ENCODE peak calls at places on chromosomes 12 and 14, in four cellular contexts. One of them, this sample, is unnamed.
A peak's percentile ranks its signal among the peaks of the same experiment; 100 is the strongest.

GRCh38 chr12:69972136-69972535 is 147.1 kb downstream of the MYRFL start:
- DNase-seq in type B pancreatic cell: no peak
- DNase-seq in cardiac fibroblast: no peak
- DNase-seq in activated T-helper 1 cell treated with anti-CD3 and anti-CD28 coated beads, Interleukin-12 subunit alpha, Interleukin-12 subunit beta, Interleukin-2, Interleukin-4 antibody, amounts not matched to agents 30 ng/mL and 10 ng/mL and 1 ng/mL, durations not matched to agents 14 hours and 24 hours and 36 hours: no peak
- DNase-seq in this sample: no peak

GRCh38 chr12:95755236-95755865 is 35.2 kb downstream of the NTN4 start:
- DNase-seq in type B pancreatic cell: no peak
- DNase-seq in cardiac fibroblast: no peak
- DNase-seq in activated T-helper 1 cell treated with anti-CD3 and anti-CD28 coated beads, Interleukin-12 subunit alpha, Interleukin-12 subunit beta, Interleukin-2, Interleukin-4 antibody, amounts not matched to agents 30 ng/mL and 10 ng/mL and 1 ng/mL, durations not matched to agents 14 hours and 24 hours and 36 hours: no peak
- DNase-seq in this sample: no peak

GRCh38 chr12:131831021-131831571 is 2.9 kb downstream of the MMP17 start:
- DNase-seq in type B pancreatic cell: no peak
- DNase-seq in cardiac fibroblast: peak; percentile 35
- DNase-seq in activated T-helper 1 cell treated with anti-CD3 and anti-CD28 coated beads, Interleukin-12 subunit alpha, Interleukin-12 subunit beta, Interleukin-2, Interleukin-4 antibody, amounts not matched to agents 30 ng/mL and 10 ng/mL and 1 ng/mL, durations not matched to agents 14 hours and 24 hours and 36 hours: no peak
- DNase-seq in this sample: peak; percentile 60

GRCh38 chr12:1839464-1839863 is 19.1 kb downstream of the LRTM2 start:
- DNase-seq in type B pancreatic cell: no peak
- DNase-seq in cardiac fibroblast: no peak
- DNase-seq in activated T-helper 1 cell treated with anti-CD3 and anti-CD28 coated beads, Interleukin-12 subunit alpha, Interleukin-12 subunit beta, Interleukin-2, Interleukin-4 antibody, amounts not matched to agents 30 ng/mL and 10 ng/mL and 1 ng/mL, durations not matched to agents 14 hours and 24 hours and 36 hours: no peak
- DNase-seq in this sample: no peak

GRCh38 chr14:92540472-92541048 is 27.0 kb downstream of the RIN3 start:
- DNase-seq in type B pancreatic cell: no peak
- DNase-seq in cardiac fibroblast: peak; percentile 100
- DNase-seq in activated T-helper 1 cell treated with anti-CD3 and anti-CD28 coated beads, Interleukin-12 subunit alpha, Interleukin-12 subunit beta, Interleukin-2, Interleukin-4 antibody, amounts not matched to agents 30 ng/mL and 10 ng/mL and 1 ng/mL, durations not matched to agents 14 hours and 24 hours and 36 hours: no peak
- DNase-seq in this sample: peak; percentile 99

GRCh38 chr14:61562321-61563161 is 132.8 kb upstream of the HIF1A start:
- DNase-seq in type B pancreatic cell: no peak
- DNase-seq in cardiac fibroblast: peak; percentile 100
- DNase-seq in activated T-helper 1 cell treated with anti-CD3 and anti-CD28 coated beads, Interleukin-12 subunit alpha, Interleukin-12 subunit beta, Interleukin-2, Interleukin-4 antibody, amounts not matched to agents 30 ng/mL and 10 ng/mL and 1 ng/mL, durations not matched to agents 14 hours and 24 hours and 36 hours: peak; percentile 45
- DNase-seq in this sample: peak; percentile 100

GRCh38 chr12:53538209-53538689 is 31.0 kb upstream of the NPFF start:
- DNase-seq in type B pancreatic cell: no peak
- DNase-seq in cardiac fibroblast: peak; percentile 77
- DNase-seq in activated T-helper 1 cell treated with anti-CD3 and anti-CD28 coated beads, Interleukin-12 subunit alpha, Interleukin-12 subunit beta, Interleukin-2, Interleukin-4 antibody, amounts not matched to agents 30 ng/mL and 10 ng/mL and 1 ng/mL, durations not matched to agents 14 hours and 24 hours and 36 hours: no peak
- DNase-seq in this sample: no peak

GRCh38 chr14:104393199-104393897 is 186.2 kb upstream of the C14orf180 start:
- DNase-seq in type B pancreatic cell: peak; percentile 67
- DNase-seq in cardiac fibroblast: no peak
- DNase-seq in activated T-helper 1 cell treated with anti-CD3 and anti-CD28 coated beads, Interleukin-12 subunit alpha, Interleukin-12 subunit beta, Interleukin-2, Interleukin-4 antibody, amounts not matched to agents 30 ng/mL and 10 ng/mL and 1 ng/mL, durations not matched to agents 14 hours and 24 hours and 36 hours: no peak
- DNase-seq in this sample: no peak

GRCh38 chr12:63308701-63309100 is 157.7 kb upstream of the AVPR1A start:
- DNase-seq in type B pancreatic cell: no peak
- DNase-seq in cardiac fibroblast: peak; percentile 65
- DNase-seq in activated T-helper 1 cell treated with anti-CD3 and anti-CD28 coated beads, Interleukin-12 subunit alpha, Interleukin-12 subunit beta, Interleukin-2, Interleukin-4 antibody, amounts not matched to agents 30 ng/mL and 10 ng/mL and 1 ng/mL, durations not matched to agents 14 hours and 24 hours and 36 hours: no peak
- DNase-seq in this sample: no peak

GRCh38 chr12:16331998-16332397 is 15.4 kb upstream of the MGST1 start:
- DNase-seq in type B pancreatic cell: no peak
- DNase-seq in cardiac fibroblast: no peak
- DNase-seq in activated T-helper 1 cell treated with anti-CD3 and anti-CD28 coated beads, Interleukin-12 subunit alpha, Interleukin-12 subunit beta, Interleukin-2, Interleukin-4 antibody, amounts not matched to agents 30 ng/mL and 10 ng/mL and 1 ng/mL, durations not matched to agents 14 hours and 24 hours and 36 hours: no peak
- DNase-seq in this sample: no peak

GRCh38 chr12:3313655-3314305 is 177.2 kb upstream of the PRMT8 start:
- DNase-seq in type B pancreatic cell: no peak
- DNase-seq in cardiac fibroblast: peak; percentile 34
- DNase-seq in activated T-helper 1 cell treated with anti-CD3 and anti-CD28 coated beads, Interleukin-12 subunit alpha, Interleukin-12 subunit beta, Interleukin-2, Interleukin-4 antibody, amounts not matched to agents 30 ng/mL and 10 ng/mL and 1 ng/mL, durations not matched to agents 14 hours and 24 hours and 36 hours: no peak
- DNase-seq in this sample: peak; percentile 52

GRCh38 chr12:87828384-87828973 is 200.7 kb downstream of the C12orf50 start:
- DNase-seq in type B pancreatic cell: no peak
- DNase-seq in cardiac fibroblast: no peak
- DNase-seq in activated T-helper 1 cell treated with anti-CD3 and anti-CD28 coated beads, Interleukin-12 subunit alpha, Interleukin-12 subunit beta, Interleukin-2, Interleukin-4 antibody, amounts not matched to agents 30 ng/mL and 10 ng/mL and 1 ng/mL, durations not matched to agents 14 hours and 24 hours and 36 hours: no peak
- DNase-seq in this sample: no peak

GRCh38 chr12:52207895-52208294 is 16.1 kb upstream of the KRT80 start:
- DNase-seq in type B pancreatic cell: no peak
- DNase-seq in cardiac fibroblast: peak; percentile 90
- DNase-seq in activated T-helper 1 cell treated with anti-CD3 and anti-CD28 coated beads, Interleukin-12 subunit alpha, Interleukin-12 subunit beta, Interleukin-2, Interleukin-4 antibody, amounts not matched to agents 30 ng/mL and 10 ng/mL and 1 ng/mL, durations not matched to agents 14 hours and 24 hours and 36 hours: no peak
- DNase-seq in this sample: no peak

GRCh38 chr12:57772429-57773322 is at the start of gene EEF1AKMT3:
- DNase-seq in type B pancreatic cell: peak; percentile 78
- DNase-seq in cardiac fibroblast: peak; percentile 54
- DNase-seq in activated T-helper 1 cell treated with anti-CD3 and anti-CD28 coated beads, Interleukin-12 subunit alpha, Interleukin-12 subunit beta, Interleukin-2, Interleukin-4 antibody, amounts not matched to agents 30 ng/mL and 10 ng/mL and 1 ng/mL, durations not matched to agents 14 hours and 24 hours and 36 hours: peak; percentile 25
- DNase-seq in this sample: peak; percentile 78

GRCh38 chr14:26527095-26527494 is 70.7 kb downstream of the NOVA1 start:
- DNase-seq in type B pancreatic cell: no peak
- DNase-seq in cardiac fibroblast: peak; percentile 14
- DNase-seq in activated T-helper 1 cell treated with anti-CD3 and anti-CD28 coated beads, Interleukin-12 subunit alpha, Interleukin-12 subunit beta, Interleukin-2, Interleukin-4 antibody, amounts not matched to agents 30 ng/mL and 10 ng/mL and 1 ng/mL, durations not matched to agents 14 hours and 24 hours and 36 hours: no peak
- DNase-seq in this sample: no peak

GRCh38 chr12:73815072-73815660 is 722.5 kb upstream of the ATXN7L3B start:
- DNase-seq in type B pancreatic cell: no peak
- DNase-seq in cardiac fibroblast: no peak
- DNase-seq in activated T-helper 1 cell treated with anti-CD3 and anti-CD28 coated beads, Interleukin-12 subunit alpha, Interleukin-12 subunit beta, Interleukin-2, Interleukin-4 antibody, amounts not matched to agents 30 ng/mL and 10 ng/mL and 1 ng/mL, durations not matched to agents 14 hours and 24 hours and 36 hours: no peak
- DNase-seq in this sample: no peak

GRCh38 chr14:38866461-38866860 is 236.6 kb downstream of the SEC23A start:
- DNase-seq in type B pancreatic cell: no peak
- DNase-seq in cardiac fibroblast: no peak
- DNase-seq in activated T-helper 1 cell treated with anti-CD3 and anti-CD28 coated beads, Interleukin-12 subunit alpha, Interleukin-12 subunit beta, Interleukin-2, Interleukin-4 antibody, amounts not matched to agents 30 ng/mL and 10 ng/mL and 1 ng/mL, durations not matched to agents 14 hours and 24 hours and 36 hours: no peak
- DNase-seq in this sample: no peak

GRCh38 chr12:110141389-110141788 is 17.2 kb downstream of the IFT81 start:
- DNase-seq in type B pancreatic cell: no peak
- DNase-seq in cardiac fibroblast: peak; percentile 70
- DNase-seq in activated T-helper 1 cell treated with anti-CD3 and anti-CD28 coated beads, Interleukin-12 subunit alpha, Interleukin-12 subunit beta, Interleukin-2, Interleukin-4 antibody, amounts not matched to agents 30 ng/mL and 10 ng/mL and 1 ng/mL, durations not matched to agents 14 hours and 24 hours and 36 hours: no peak
- DNase-seq in this sample: no peak

GRCh38 chr12:123571343-123571813 is 13.0 kb upstream of the TMED2 start:
- DNase-seq in type B pancreatic cell: no peak
- DNase-seq in cardiac fibroblast: peak; percentile 98
- DNase-seq in activated T-helper 1 cell treated with anti-CD3 and anti-CD28 coated beads, Interleukin-12 subunit alpha, Interleukin-12 subunit beta, Interleukin-2, Interleukin-4 antibody, amounts not matched to agents 30 ng/mL and 10 ng/mL and 1 ng/mL, durations not matched to agents 14 hours and 24 hours and 36 hours: no peak
- DNase-seq in this sample: peak; percentile 70

GRCh38 chr12:97595936-97596335 is 133.3 kb downstream of the RMST start:
- DNase-seq in type B pancreatic cell: no peak
- DNase-seq in cardiac fibroblast: no peak
- DNase-seq in activated T-helper 1 cell treated with anti-CD3 and anti-CD28 coated beads, Interleukin-12 subunit alpha, Interleukin-12 subunit beta, Interleukin-2, Interleukin-4 antibody, amounts not matched to agents 30 ng/mL and 10 ng/mL and 1 ng/mL, durations not matched to agents 14 hours and 24 hours and 36 hours: no peak
- DNase-seq in this sample: no peak

GRCh38 chr14:46352876-46353275 is 298.7 kb downstream of the RPL10L start:
- DNase-seq in type B pancreatic cell: no peak
- DNase-seq in cardiac fibroblast: no peak
- DNase-seq in activated T-helper 1 cell treated with anti-CD3 and anti-CD28 coated beads, Interleukin-12 subunit alpha, Interleukin-12 subunit beta, Interleukin-2, Interleukin-4 antibody, amounts not matched to agents 30 ng/mL and 10 ng/mL and 1 ng/mL, durations not matched to agents 14 hours and 24 hours and 36 hours: no peak
- DNase-seq in this sample: no peak

GRCh38 chr12:41045509-41045908 is 142.6 kb upstream of the PDZRN4 start:
- DNase-seq in type B pancreatic cell: no peak
- DNase-seq in cardiac fibroblast: no peak
- DNase-seq in activated T-helper 1 cell treated with anti-CD3 and anti-CD28 coated beads, Interleukin-12 subunit alpha, Interleukin-12 subunit beta, Interleukin-2, Interleukin-4 antibody, amounts not matched to agents 30 ng/mL and 10 ng/mL and 1 ng/mL, durations not matched to agents 14 hours and 24 hours and 36 hours: no peak
- DNase-seq in this sample: no peak

GRCh38 chr14:96979611-96980074 is 182.5 kb downstream of the VRK1 start:
- DNase-seq in type B pancreatic cell: no peak
- DNase-seq in cardiac fibroblast: no peak
- DNase-seq in activated T-helper 1 cell treated with anti-CD3 and anti-CD28 coated beads, Interleukin-12 subunit alpha, Interleukin-12 subunit beta, Interleukin-2, Interleukin-4 antibody, amounts not matched to agents 30 ng/mL and 10 ng/mL and 1 ng/mL, durations not matched to agents 14 hours and 24 hours and 36 hours: no peak
- DNase-seq in this sample: no peak

GRCh38 chr12:115918763-115919162 is 358.7 kb downstream of the MED13L start:
- DNase-seq in type B pancreatic cell: no peak
- DNase-seq in cardiac fibroblast: no peak
- DNase-seq in activated T-helper 1 cell treated with anti-CD3 and anti-CD28 coated beads, Interleukin-12 subunit alpha, Interleukin-12 subunit beta, Interleukin-2, Interleukin-4 antibody, amounts not matched to agents 30 ng/mL and 10 ng/mL and 1 ng/mL, durations not matched to agents 14 hours and 24 hours and 36 hours: no peak
- DNase-seq in this sample: no peak

GRCh38 chr14:21343035-21343794 is 40.6 kb downstream of the SUPT16H start:
- DNase-seq in type B pancreatic cell: no peak
- DNase-seq in cardiac fibroblast: no peak
- DNase-seq in activated T-helper 1 cell treated with anti-CD3 and anti-CD28 coated beads, Interleukin-12 subunit alpha, Interleukin-12 subunit beta, Interleukin-2, Interleukin-4 antibody, amounts not matched to agents 30 ng/mL and 10 ng/mL and 1 ng/mL, durations not matched to agents 14 hours and 24 hours and 36 hours: no peak
- DNase-seq in this sample: peak; percentile 27

GRCh38 chr14:50085570-50086315 is 30.6 kb downstream of the VCPKMT start:
- DNase-seq in type B pancreatic cell: no peak
- DNase-seq in cardiac fibroblast: peak; percentile 79
- DNase-seq in activated T-helper 1 cell treated with anti-CD3 and anti-CD28 coated beads, Interleukin-12 subunit alpha, Interleukin-12 subunit beta, Interleukin-2, Interleukin-4 antibody, amounts not matched to agents 30 ng/mL and 10 ng/mL and 1 ng/mL, durations not matched to agents 14 hours and 24 hours and 36 hours: no peak
- DNase-seq in this sample: peak; percentile 88

GRCh38 chr14:95102678-95103039 is 54.7 kb downstream of the DICER1 start:
- DNase-seq in type B pancreatic cell: no peak
- DNase-seq in cardiac fibroblast: no peak
- DNase-seq in activated T-helper 1 cell treated with anti-CD3 and anti-CD28 coated beads, Interleukin-12 subunit alpha, Interleukin-12 subunit beta, Interleukin-2, Interleukin-4 antibody, amounts not matched to agents 30 ng/mL and 10 ng/mL and 1 ng/mL, durations not matched to agents 14 hours and 24 hours and 36 hours: no peak
- DNase-seq in this sample: no peak

GRCh38 chr12:45401008-45401407 is 185.1 kb downstream of the ANO6 start:
- DNase-seq in type B pancreatic cell: no peak
- DNase-seq in cardiac fibroblast: no peak
- DNase-seq in activated T-helper 1 cell treated with anti-CD3 and anti-CD28 coated beads, Interleukin-12 subunit alpha, Interleukin-12 subunit beta, Interleukin-2, Interleukin-4 antibody, amounts not matched to agents 30 ng/mL and 10 ng/mL and 1 ng/mL, durations not matched to agents 14 hours and 24 hours and 36 hours: no peak
- DNase-seq in this sample: no peak

GRCh38 chr14:52790756-52791203 is 627 bp downstream of the GNPNAT1 start:
- DNase-seq in type B pancreatic cell: no peak
- DNase-seq in cardiac fibroblast: no peak
- DNase-seq in activated T-helper 1 cell treated with anti-CD3 and anti-CD28 coated beads, Interleukin-12 subunit alpha, Interleukin-12 subunit beta, Interleukin-2, Interleukin-4 antibody, amounts not matched to agents 30 ng/mL and 10 ng/mL and 1 ng/mL, durations not matched to agents 14 hours and 24 hours and 36 hours: no peak
- DNase-seq in this sample: no peak

GRCh38 chr12:10171954-10172353 is at the start of gene OLR1:
- DNase-seq in type B pancreatic cell: no peak
- DNase-seq in cardiac fibroblast: no peak
- DNase-seq in activated T-helper 1 cell treated with anti-CD3 and anti-CD28 coated beads, Interleukin-12 subunit alpha, Interleukin-12 subunit beta, Interleukin-2, Interleukin-4 antibody, amounts not matched to agents 30 ng/mL and 10 ng/mL and 1 ng/mL, durations not matched to agents 14 hours and 24 hours and 36 hours: no peak
- DNase-seq in this sample: no peak

GRCh38 chr14:35252485-35252884 is 39.7 kb upstream of the PSMA6 start:
- DNase-seq in type B pancreatic cell: no peak
- DNase-seq in cardiac fibroblast: no peak
- DNase-seq in activated T-helper 1 cell treated with anti-CD3 and anti-CD28 coated beads, Interleukin-12 subunit alpha, Interleukin-12 subunit beta, Interleukin-2, Interleukin-4 antibody, amounts not matched to agents 30 ng/mL and 10 ng/mL and 1 ng/mL, durations not matched to agents 14 hours and 24 hours and 36 hours: no peak
- DNase-seq in this sample: no peak

GRCh38 chr14:76261371-76261811 is 109.7 kb downstream of the GPATCH2L start:
- DNase-seq in type B pancreatic cell: peak; percentile 25
- DNase-seq in cardiac fibroblast: peak; percentile 13
- DNase-seq in activated T-helper 1 cell treated with anti-CD3 and anti-CD28 coated beads, Interleukin-12 subunit alpha, Interleukin-12 subunit beta, Interleukin-2, Interleukin-4 antibody, amounts not matched to agents 30 ng/mL and 10 ng/mL and 1 ng/mL, durations not matched to agents 14 hours and 24 hours and 36 hours: no peak
- DNase-seq in this sample: no peak

GRCh38 chr12:3218150-3218845 is 141.1 kb downstream of the TSPAN9 start:
- DNase-seq in type B pancreatic cell: no peak
- DNase-seq in cardiac fibroblast: peak; percentile 92
- DNase-seq in activated T-helper 1 cell treated with anti-CD3 and anti-CD28 coated beads, Interleukin-12 subunit alpha, Interleukin-12 subunit beta, Interleukin-2, Interleukin-4 antibody, amounts not matched to agents 30 ng/mL and 10 ng/mL and 1 ng/mL, durations not matched to agents 14 hours and 24 hours and 36 hours: no peak
- DNase-seq in this sample: peak; percentile 80

GRCh38 chr14:50775357-50775756 is 55.6 kb downstream of the NIN start:
- DNase-seq in type B pancreatic cell: no peak
- DNase-seq in cardiac fibroblast: peak; percentile 92
- DNase-seq in activated T-helper 1 cell treated with anti-CD3 and anti-CD28 coated beads, Interleukin-12 subunit alpha, Interleukin-12 subunit beta, Interleukin-2, Interleukin-4 antibody, amounts not matched to agents 30 ng/mL and 10 ng/mL and 1 ng/mL, durations not matched to agents 14 hours and 24 hours and 36 hours: no peak
- DNase-seq in this sample: peak; percentile 98

GRCh38 chr12:100383586-100384548 is 27.0 kb downstream of the SLC17A8 start:
- DNase-seq in type B pancreatic cell: no peak
- DNase-seq in cardiac fibroblast: no peak
- DNase-seq in activated T-helper 1 cell treated with anti-CD3 and anti-CD28 coated beads, Interleukin-12 subunit alpha, Interleukin-12 subunit beta, Interleukin-2, Interleukin-4 antibody, amounts not matched to agents 30 ng/mL and 10 ng/mL and 1 ng/mL, durations not matched to agents 14 hours and 24 hours and 36 hours: no peak
- DNase-seq in this sample: no peak

GRCh38 chr12:72053604-72054003 is 115.0 kb downstream of the TPH2 start:
- DNase-seq in type B pancreatic cell: no peak
- DNase-seq in cardiac fibroblast: no peak
- DNase-seq in activated T-helper 1 cell treated with anti-CD3 and anti-CD28 coated beads, Interleukin-12 subunit alpha, Interleukin-12 subunit beta, Interleukin-2, Interleukin-4 antibody, amounts not matched to agents 30 ng/mL and 10 ng/mL and 1 ng/mL, durations not matched to agents 14 hours and 24 hours and 36 hours: no peak
- DNase-seq in this sample: no peak

This sample was measured in ELR.